ENCODE peak calls at places on chromosomes 1 and 21, in five cellular contexts. One of them, this sample, is unnamed.

GRCh38 chr1:3903141-3904005 is 3.3 kb upstream of the C1orf174 start:
- DNase-seq in heart left ventricle: no peak
- DNase-seq in Peyer's patch: peak; percentile 73
- DNase-seq in brain microvascular endothelial cell: no peak
- DNase-seq in HepG2: peak; percentile 57
- DNase-seq in this sample: no peak

GRCh38 chr1:17586172-17586963 is 46.9 kb downstream of the ARHGEF10L start:
- DNase-seq in brain microvascular endothelial cell: peak; percentile 62
- DNase-seq in heart left ventricle: no peak
- DNase-seq in Peyer's patch: no peak
- DNase-seq in HepG2: no peak
- DNase-seq in this sample: no peak

GRCh38 chr1:68600049-68600661 is 103.3 kb upstream of the DEPDC1 start:
- DNase-seq in heart left ventricle: no peak
- DNase-seq in HepG2: peak; percentile 3
- DNase-seq in Peyer's patch: no peak
- DNase-seq in brain microvascular endothelial cell: no peak
- DNase-seq in this sample: peak; percentile 4

GRCh38 chr1:15158506-15159165 is 5.1 kb downstream of the TMEM51 start:
- DNase-seq in Peyer's patch: no peak
- DNase-seq in HepG2: peak; percentile 51
- DNase-seq in heart left ventricle: no peak
- DNase-seq in brain microvascular endothelial cell: peak; percentile 84
- DNase-seq in this sample: no peak

GRCh38 chr21:35212393-35213127 is 163.5 kb upstream of the RUNX1 start:
- DNase-seq in heart left ventricle: peak; percentile 38
- DNase-seq in brain microvascular endothelial cell: no peak
- DNase-seq in HepG2: no peak
- DNase-seq in Peyer's patch: no peak
- DNase-seq in this sample: no peak

GRCh38 chr1:58395355-58395754 is 151.2 kb downstream of the OMA1 start:
- DNase-seq in heart left ventricle: no peak
- DNase-seq in Peyer's patch: no peak
- DNase-seq in HepG2: peak; percentile 45
- DNase-seq in brain microvascular endothelial cell: peak; percentile 84
- DNase-seq in this sample: no peak

GRCh38 chr21:29904359-29905282 is 35.2 kb downstream of the GRIK1 start:
- DNase-seq in brain microvascular endothelial cell: peak; percentile 66
- DNase-seq in HepG2: no peak
- DNase-seq in heart left ventricle: no peak
- DNase-seq in Peyer's patch: no peak
- DNase-seq in this sample: no peak

GRCh38 chr1:31302749-31303441 is 6.1 kb downstream of the ZCCHC17 start:
- DNase-seq in brain microvascular endothelial cell: no peak
- DNase-seq in HepG2: no peak
- DNase-seq in Peyer's patch: no peak
- DNase-seq in heart left ventricle: no peak
- DNase-seq in this sample: no peak

GRCh38 chr1:14970799-14971141 is 182.8 kb upstream of the TMEM51 start:
- DNase-seq in heart left ventricle: no peak
- DNase-seq in Peyer's patch: no peak
- DNase-seq in HepG2: no peak
- DNase-seq in brain microvascular endothelial cell: no peak
- DNase-seq in this sample: no peak

GRCh38 chr1:114510235-114511047 is 562 bp downstream of the TRIM33 start:
- DNase-seq in heart left ventricle: peak; percentile 51
- DNase-seq in Peyer's patch: peak; percentile 79
- DNase-seq in HepG2: no peak
- DNase-seq in brain microvascular endothelial cell: peak; percentile 12
- DNase-seq in this sample: peak; percentile 38

GRCh38 chr1:106049595-106049994 is 1006.9 kb upstream of the PRMT6 start:
- DNase-seq in HepG2: no peak
- DNase-seq in heart left ventricle: no peak
- DNase-seq in brain microvascular endothelial cell: no peak
- DNase-seq in Peyer's patch: no peak
- DNase-seq in this sample: no peak

GRCh38 chr1:30038134-30039025 is 685.0 kb downstream of the MATN1 start:
- DNase-seq in heart left ventricle: no peak
- DNase-seq in Peyer's patch: no peak
- DNase-seq in brain microvascular endothelial cell: no peak
- DNase-seq in HepG2: no peak
- DNase-seq in this sample: no peak

GRCh38 chr1:180252638-180253536 is 22.8 kb downstream of the LHX4 start:
- DNase-seq in brain microvascular endothelial cell: peak; percentile 60
- DNase-seq in heart left ventricle: peak; percentile 67
- DNase-seq in HepG2: peak; percentile 51
- DNase-seq in Peyer's patch: peak; percentile 84
- DNase-seq in this sample: peak; percentile 84

GRCh38 chr1:93979718-93980319 is 70.6 kb upstream of the GCLM start:
- DNase-seq in brain microvascular endothelial cell: no peak
- DNase-seq in HepG2: peak; percentile 93
- DNase-seq in heart left ventricle: peak; percentile 30
- DNase-seq in Peyer's patch: no peak
- DNase-seq in this sample: no peak

GRCh38 chr1:21654209-21654608 is 14.9 kb downstream of the RAP1GAP start:
- DNase-seq in heart left ventricle: no peak
- DNase-seq in Peyer's patch: no peak
- DNase-seq in brain microvascular endothelial cell: no peak
- DNase-seq in HepG2: no peak
- DNase-seq in this sample: no peak

GRCh38 chr1:21653744-21654100 is 15.4 kb downstream of the RAP1GAP start:
- DNase-seq in HepG2: no peak
- DNase-seq in brain microvascular endothelial cell: no peak
- DNase-seq in Peyer's patch: no peak
- DNase-seq in heart left ventricle: no peak
- DNase-seq in this sample: no peak

GRCh38 chr1:21651214-21652042 is 17.7 kb downstream of the RAP1GAP start:
- DNase-seq in HepG2: no peak
- DNase-seq in brain microvascular endothelial cell: no peak
- DNase-seq in heart left ventricle: peak; percentile 39
- DNase-seq in Peyer's patch: peak; percentile 77
- DNase-seq in this sample: peak; percentile 45

GRCh38 chr1:21652937-21653743 is 16.0 kb downstream of the RAP1GAP start:
- DNase-seq in heart left ventricle: no peak
- DNase-seq in Peyer's patch: no peak
- DNase-seq in brain microvascular endothelial cell: no peak
- DNase-seq in HepG2: no peak
- DNase-seq in this sample: no peak

DNA sequence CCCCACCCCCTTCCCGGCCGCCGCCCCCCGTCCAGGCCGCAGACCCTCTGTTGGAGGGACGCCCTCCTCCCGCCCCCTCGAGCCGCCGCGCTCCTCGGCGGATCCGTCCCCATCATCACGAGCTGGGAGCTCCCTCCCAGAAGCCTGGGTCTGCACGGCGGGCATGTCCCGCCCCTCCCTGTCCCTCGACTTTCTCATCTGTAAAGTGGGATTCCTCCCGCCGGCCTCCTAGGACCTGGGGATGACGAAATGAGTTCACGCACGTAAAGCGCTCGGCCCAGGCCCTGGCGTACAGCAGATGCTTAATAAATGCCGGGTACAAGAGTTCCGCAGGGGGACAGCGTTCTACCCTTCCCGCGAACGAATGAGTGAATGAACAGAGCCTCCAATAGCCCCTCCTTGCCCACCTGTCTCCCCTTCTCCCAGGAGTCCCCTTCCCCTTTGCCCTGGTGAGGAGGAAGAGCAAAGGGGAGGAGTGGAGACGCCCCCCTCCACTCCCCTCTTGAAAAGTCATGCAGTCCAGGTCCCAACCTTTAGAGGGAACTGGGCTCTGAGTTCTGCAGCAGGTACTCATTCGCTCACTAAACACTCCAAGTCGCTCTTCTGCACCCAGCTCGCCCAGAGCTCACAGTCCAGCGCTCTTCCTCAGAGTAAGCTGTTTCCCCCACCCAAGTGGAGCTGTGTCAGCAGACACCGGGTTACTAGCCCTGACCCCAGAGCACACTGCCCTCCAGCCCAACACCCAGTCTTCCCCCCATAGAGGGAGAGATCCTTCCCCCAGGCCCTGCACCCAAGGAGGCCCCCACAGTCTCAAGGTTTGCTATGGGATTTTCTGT is 16.8 kb downstream of the RAP1GAP start:
- DNase-seq in Peyer's patch: no peak
- DNase-seq in brain microvascular endothelial cell: no peak
- DNase-seq in HepG2: no peak
- DNase-seq in heart left ventricle: no peak
- DNase-seq in this sample: no peak
- H3K4me3 ChIP-seq in Peyer's patch: peak overlapping the region; percentile 61
- H3K4me3 ChIP-seq in brain microvascular endothelial cell: no peak overlapping the region
- H3K4me3 ChIP-seq in HepG2: peak overlapping the region; percentile 28
- H3K4me3 ChIP-seq in heart left ventricle: peak overlapping the region; percentile 39
- H3K4me3 ChIP-seq in this sample: no peak overlapping the region

GRCh38 chr21:42019706-42020105 is 9.5 kb upstream of the ZBTB21 start:
- DNase-seq in heart left ventricle: no peak
- DNase-seq in Peyer's patch: no peak
- DNase-seq in brain microvascular endothelial cell: no peak
- DNase-seq in HepG2: no peak
- DNase-seq in this sample: no peak
- TF ChIP-seq CTCF in heart left ventricle: no peak
- TF ChIP-seq CTCF in Peyer's patch: no peak
- TF ChIP-seq CTCF in brain microvascular endothelial cell: no peak
- TF ChIP-seq CTCF in HepG2: no peak
- TF ChIP-seq CTCF in this sample: no peak

DNA sequence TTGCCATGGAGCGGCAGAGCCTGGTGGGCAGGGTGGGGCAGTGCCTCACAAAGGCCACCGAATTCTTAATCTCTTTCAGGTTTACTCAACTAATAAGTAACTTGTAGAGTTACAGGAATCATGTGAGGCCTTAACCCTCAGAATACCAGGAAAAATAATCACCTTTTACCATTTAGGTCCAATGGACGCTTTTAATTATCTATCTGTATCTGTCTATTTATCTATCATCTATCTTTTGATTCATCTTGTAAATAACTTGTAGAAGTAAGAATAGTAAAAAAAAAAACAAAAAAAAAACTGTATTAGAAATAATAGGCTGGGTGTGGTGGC is 11.8 kb upstream of the S100A11 start:
- DNase-seq in HepG2: no peak
- DNase-seq in brain microvascular endothelial cell: no peak
- DNase-seq in heart left ventricle: no peak
- DNase-seq in Peyer's patch: no peak
- DNase-seq in this sample: no peak
- H3K4me3 ChIP-seq in HepG2: peak overlapping the region; percentile 41
- H3K4me3 ChIP-seq in brain microvascular endothelial cell: peak overlapping the region; percentile 15
- H3K4me3 ChIP-seq in heart left ventricle: peak overlapping the region; percentile 27
- H3K4me3 ChIP-seq in Peyer's patch: peak overlapping the region; percentile 41
- H3K4me3 ChIP-seq in this sample: peak overlapping the region; percentile 46

GRCh38 chr1:18705811-18706210 is 75.2 kb downstream of the PAX7 start:
- DNase-seq in brain microvascular endothelial cell: no peak
- DNase-seq in heart left ventricle: no peak
- DNase-seq in HepG2: no peak
- DNase-seq in Peyer's patch: no peak
- DNase-seq in this sample: no peak
- TF ChIP-seq CTCF in brain microvascular endothelial cell: no peak
- TF ChIP-seq CTCF in heart left ventricle: no peak
- TF ChIP-seq CTCF in HepG2: no peak
- TF ChIP-seq CTCF in Peyer's patch: no peak
- TF ChIP-seq CTCF in this sample: no peak

GRCh38 chr21:37367301-37367757 is 756 bp downstream of the DYRK1A start:
- DNase-seq in brain microvascular endothelial cell: no peak
- DNase-seq in heart left ventricle: peak; percentile 28
- DNase-seq in Peyer's patch: peak; percentile 65
- DNase-seq in HepG2: no peak
- DNase-seq in this sample: peak; percentile 11
- H3K4me3 ChIP-seq in brain microvascular endothelial cell: peak overlapping the region; percentile 80
- H3K4me3 ChIP-seq in heart left ventricle: peak overlapping the region; percentile 96
- H3K4me3 ChIP-seq in Peyer's patch: peak overlapping the region; percentile 99
- H3K4me3 ChIP-seq in HepG2: peak overlapping the region; percentile 97
- H3K4me3 ChIP-seq in this sample: peak overlapping the region; percentile 85